ENCODE peak calls at places on chromosome 19, in eight cellular contexts. W is testis, A is breast epithelium, S is right lobe of liver, Z is tibial nerve, L is spleen, U is Peyer's patch, E is IMR-90. B is an unnamed sample.

GRCh38 chr19:23686622-23687423 is at the start of gene ZNF675:
- DNase-seq in U (peak), A (peak), W (peak), S (peak), L (peak), E (peak), Z (peak), B (peak)

GRCh38 chr19:14166448-14166847 is 30.1 kb upstream of the ASF1B start:
- DNase-seq in S (no peak), W (no peak), Z (no peak), L (no peak), A (no peak), U (no peak), E (no peak), B (no peak)

GRCh38 chr19:41320568-41320967 is 10.6 kb downstream of the CCDC97 start:
- DNase-seq in U (no peak), Z (no peak), E (no peak), A (no peak), S (no peak), L (no peak), W (no peak), B (no peak)

GRCh38 chr19:48424694-48425219 is 21.0 kb upstream of the GRWD1 start:
- DNase-seq in E (peak), W (no peak), L (no peak), Z (no peak), U (no peak), A (no peak), S (no peak), B (no peak)

GRCh38 chr19:38877781-38878574 is at the start of gene RINL:
- DNase-seq in W (no peak), S (no peak), L (peak), A (no peak), U (peak), E (no peak), Z (no peak), B (peak)

GRCh38 chr19:9913237-9914000 is 22.9 kb downstream of the OLFM2 start:
- DNase-seq in E (no peak), Z (no peak), L (peak), U (no peak), W (peak), S (peak), A (no peak), B (peak)

GRCh38 chr19:33559996-33560395 is 38.4 kb upstream of the PEPD start:
- DNase-seq in W (no peak), S (no peak), A (no peak), L (peak), U (no peak), E (no peak), Z (no peak), B (no peak)

GRCh38 chr19:46818812-46819211 is 30.4 kb upstream of the SLC1A5 start:
- DNase-seq in S (no peak), Z (no peak), E (peak), L (no peak), U (no peak), A (no peak), W (peak), B (no peak)

GRCh38 chr19:10544242-10544752 is 593 bp downstream of the ATG4D start:
- DNase-seq in S (peak), U (peak), L (no peak), W (peak), Z (no peak), A (no peak), E (no peak), B (peak)

GRCh38 chr19:4803736-4804695 is 12.5 kb downstream of the FEM1A start:
- DNase-seq in L (peak), Z (no peak), U (peak), W (peak), A (no peak), S (peak), E (peak), B (peak)

GRCh38 chr19:33812388-33813330 is 16.0 kb downstream of the KCTD15 start:
- DNase-seq in E (no peak), L (peak), S (no peak), A (no peak), Z (no peak), U (no peak), W (no peak), B (no peak)

GRCh38 chr19:7801020-7801570 is 28.9 kb upstream of the EVI5L start:
- DNase-seq in A (no peak), S (no peak), U (no peak), L (peak), Z (no peak), E (no peak), W (no peak), B (no peak)

GRCh38 chr19:17326595-17326966 is 8.1 kb downstream of the ANO8 start:
- DNase-seq in L (no peak), U (no peak), S (no peak), A (no peak), E (no peak), Z (no peak), W (no peak), B (no peak)
- H3K27ac ChIP-seq in L (no peak), U (no peak), S (no peak), A (peak), E (no peak), Z (no peak), W (no peak), B (no peak)

GRCh38 chr19:55545913-55546495 is 661 bp upstream of the SBK3 start:
- DNase-seq in W (no peak), S (no peak), E (no peak), U (no peak), A (no peak), Z (no peak), L (no peak), B (no peak)
- H3K4me3 ChIP-seq in W (no peak), S (no peak), E (no peak), U (no peak), A (no peak), Z (no peak), L (no peak), B (no peak)

DNA sequence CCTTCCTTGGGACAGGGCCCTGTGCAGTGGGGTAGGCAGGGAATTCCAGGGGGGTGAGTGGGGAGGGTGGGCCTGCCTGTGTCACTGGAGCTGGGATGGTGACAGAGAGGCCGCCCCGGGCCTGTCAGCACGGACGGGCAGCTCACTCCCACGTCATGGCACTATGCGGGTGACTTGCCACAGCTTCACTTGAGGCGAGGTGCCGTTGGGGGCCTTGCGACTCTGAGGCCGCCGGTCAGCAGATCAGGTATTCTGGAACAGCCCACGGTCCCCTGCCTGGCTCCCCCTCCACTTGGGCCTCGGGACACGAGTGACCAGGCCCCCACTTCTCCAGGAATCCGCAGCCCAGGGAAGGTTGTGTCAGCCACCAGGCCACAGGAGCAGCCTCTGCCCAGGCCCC is 2.9 kb upstream of the MIDN start:
- DNase-seq in L (no peak), E (no peak), S (no peak), A (no peak), U (no peak), Z (no peak), W (no peak), B (no peak)
- TF ChIP-seq POLR2A in L (no peak), E (no peak), S (no peak), A (no peak), U (no peak), Z (no peak), W (no peak), B (no peak)

GRCh38 chr19:12884202-12884601 is 2.8 kb downstream of the KLF1 start:
- DNase-seq in S (no peak), L (no peak), W (no peak), E (no peak), Z (no peak), A (no peak), U (no peak), B (no peak)

GRCh38 chr19:12880551-12881171 is 588 bp downstream of the DNASE2 start:
- DNase-seq in E (peak), Z (no peak), W (peak), A (peak), U (no peak), L (peak), S (no peak), B (peak)

GRCh38 chr19:12881172-12881808 is at the start of gene DNASE2:
- DNase-seq in W (peak), U (peak), S (peak), A (peak), L (peak), E (peak), Z (peak), B (peak)

GRCh38 chr19:12884627-12884925 is 2.4 kb downstream of the KLF1 start:
- DNase-seq in Z (no peak), L (no peak), E (no peak), A (no peak), U (no peak), W (no peak), S (no peak), B (no peak)

GRCh38 chr19:12882589-12882988 is 1.3 kb upstream of the DNASE2 start:
- DNase-seq in U (no peak), W (no peak), S (no peak), E (no peak), A (no peak), Z (no peak), L (no peak), B (no peak)
- H3K27ac ChIP-seq in U (no peak), W (no peak), S (no peak), E (no peak), A (no peak), Z (no peak), L (peak), B (no peak)

DNA sequence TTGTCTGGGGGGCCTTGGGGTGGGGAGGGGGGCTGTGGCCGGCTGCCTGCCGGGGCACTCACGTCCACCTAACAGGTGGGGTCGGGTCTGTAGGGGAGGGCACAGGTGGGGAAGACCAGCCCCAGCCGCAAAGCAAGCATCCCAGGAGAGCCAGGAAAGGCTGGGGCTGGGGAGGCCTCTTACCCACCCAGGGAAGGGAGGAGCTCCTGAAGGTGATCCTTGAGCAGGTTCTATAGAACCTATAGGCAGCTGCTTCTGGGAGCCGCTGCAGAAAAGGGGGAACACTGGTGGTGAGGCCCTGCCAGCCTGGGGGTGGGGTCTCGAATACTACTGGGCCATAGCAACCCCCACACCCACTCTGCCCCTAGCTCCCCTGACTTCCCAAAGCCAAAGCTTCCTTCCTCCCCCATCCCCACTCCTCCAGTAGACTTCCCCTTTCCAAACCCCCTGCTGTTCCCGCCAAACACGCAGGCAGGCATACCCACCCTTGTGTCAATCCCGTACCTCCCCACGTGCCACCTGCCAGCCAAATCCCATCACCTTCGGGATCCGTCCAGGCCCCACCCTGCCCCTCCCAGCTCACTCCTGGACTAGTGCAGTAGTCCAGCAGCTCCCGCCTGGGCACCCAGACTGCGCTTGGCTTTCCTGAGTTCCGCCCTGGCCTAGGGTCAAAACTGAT is 5.6 kb downstream of the KLF16 start:
- DNase-seq in U (peak), W (no peak), Z (no peak), S (peak), L (no peak), E (no peak), A (no peak), B (no peak)
- H3K4me3 ChIP-seq in U (peak), W (no peak), Z (peak), S (peak), L (peak), E (no peak), A (peak), B (no peak)

DNA sequence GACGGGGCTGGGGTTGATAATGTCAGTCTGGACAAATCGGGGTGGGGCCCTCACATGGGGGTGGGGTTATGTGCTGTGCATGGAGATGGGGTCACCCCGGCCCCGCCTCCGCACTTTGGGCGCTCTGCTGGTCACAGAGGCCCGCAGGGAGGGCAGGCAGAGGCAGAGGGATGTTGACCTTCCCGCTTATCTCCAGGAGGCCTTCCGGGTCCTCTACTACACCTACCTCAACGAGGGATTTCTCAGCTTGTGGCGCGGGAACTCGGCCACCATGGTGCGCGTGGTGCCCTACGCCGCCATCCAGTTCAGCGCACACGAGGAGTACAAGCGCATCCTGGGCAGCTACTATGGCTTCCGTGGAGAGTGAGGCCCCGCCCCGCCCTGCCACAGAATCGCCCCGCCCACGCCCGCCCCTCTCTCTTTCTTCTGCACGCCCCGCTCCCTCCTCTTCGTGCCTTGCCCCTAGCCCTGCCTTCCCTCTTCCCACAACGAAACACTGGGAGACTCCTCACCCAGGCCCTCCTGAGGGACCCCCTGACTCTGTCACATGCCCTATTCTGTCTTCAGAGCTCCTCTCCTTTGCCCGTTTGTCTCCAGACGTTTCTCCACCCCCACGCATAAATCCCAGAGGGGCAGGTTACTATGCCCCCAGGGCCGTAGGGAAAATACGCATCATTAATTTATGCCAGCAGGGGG is 32.8 kb downstream of the TMEM161A start:
- DNase-seq in W (peak), S (no peak), U (peak), A (no peak), E (no peak), L (no peak), Z (no peak), B (no peak)
- TF ChIP-seq POLR2A in W (no peak), S (no peak), U (no peak), A (no peak), E (no peak), L (no peak), Z (no peak), B (no peak)

GRCh38 chr19:3234800-3235199 is 10.3 kb downstream of the CELF5 start:
- DNase-seq in L (no peak), E (no peak), A (no peak), Z (no peak), W (no peak), S (no peak), U (no peak), B (no peak)
- H3K27ac ChIP-seq in L (no peak), E (no peak), A (no peak), Z (no peak), W (no peak), S (no peak), U (no peak), B (no peak)

GRCh38 chr19:44476559-44477408 is 23.5 kb downstream of the ZNF180 start:
- DNase-seq in A (no peak), Z (no peak), E (peak), W (no peak), L (no peak), S (no peak), U (no peak), B (no peak)
- H3K4me3 ChIP-seq in A (no peak), Z (no peak), E (no peak), W (no peak), L (no peak), S (no peak), U (no peak), B (no peak)